ENCODE peak calls at places on chromosomes 1 and 21, in four cellular contexts. M is colonic mucosa, E is pancreas, W is HFF-Myc. T is an unnamed sample.

GRCh38 chr1:109639063-109639840 is 16.6 kb upstream of the GSTM4 start:
- DNase-seq in M (no peak), E (no peak), W (no peak), T (no peak)

GRCh38 chr1:91617242-91617837 is 116.7 kb downstream of the CDC7 start:
- DNase-seq in M (no peak), E (peak), W (no peak), T (no peak)

GRCh38 chr1:153537376-153537730 is 1.6 kb upstream of the S100A6 start:
- DNase-seq in M (peak), E (no peak), W (no peak), T (no peak)

GRCh38 chr1:84995484-84996334 is 1.2 kb downstream of the MCOLN2 start:
- DNase-seq in M (no peak), E (no peak), W (no peak), T (no peak)

GRCh38 chr1:61748566-61748965 is 6.3 kb downstream of the PATJ start:
- DNase-seq in M (no peak), E (no peak), W (no peak), T (no peak)

GRCh38 chr1:223542831-223543230 is 122.7 kb downstream of the CAPN8 start:
- DNase-seq in M (no peak), E (no peak), W (no peak), T (no peak)

GRCh38 chr1:172298146-172298545 is 122.3 kb upstream of the C1orf105 start:
- DNase-seq in M (no peak), E (no peak), W (no peak), T (no peak)

GRCh38 chr1:168867941-168868634 is 139.1 kb upstream of the DPT start:
- DNase-seq in M (no peak), E (no peak), W (no peak), T (no peak)

GRCh38 chr21:42237577-42237976 is 18.6 kb downstream of the ABCG1 start:
- DNase-seq in M (no peak), E (peak), W (no peak), T (no peak)

GRCh38 chr1:220694866-220695382 is 4.8 kb downstream of the C1orf115 start:
- DNase-seq in M (no peak), E (no peak), W (no peak), T (no peak)

GRCh38 chr1:52368383-52369172 is 2.6 kb upstream of the CC2D1B start:
- DNase-seq in M (peak), E (peak), W (no peak), T (no peak)

GRCh38 chr21:41529769-41530168 is 21.8 kb upstream of the TMPRSS2 start:
- DNase-seq in M (no peak), E (no peak), W (no peak), T (no peak)

GRCh38 chr1:20366766-20367602 is 76.3 kb downstream of the VWA5B1 start:
- DNase-seq in M (peak), E (peak), W (peak), T (no peak)

GRCh38 chr1:31027693-31028526 is 37.6 kb downstream of the PUM1 start:
- DNase-seq in M (no peak), E (no peak), W (no peak), T (no peak)

GRCh38 chr1:148372731-148373130 is 110.4 kb downstream of the PPIAL4G start:
- DNase-seq in M (peak), E (no peak), W (no peak), T (no peak)

GRCh38 chr1:152227310-152227928 is 3.4 kb upstream of the HRNR start:
- DNase-seq in M (no peak), E (no peak), W (no peak), T (no peak)

GRCh38 chr1:63904826-63905225 is 131.0 kb downstream of the ROR1 start:
- DNase-seq in M (no peak), E (no peak), W (no peak), T (no peak)

GRCh38 chr21:46069719-46070279 is 28.1 kb upstream of the COL6A2 start:
- DNase-seq in M (no peak), E (peak), W (no peak), T (no peak)

GRCh38 chr1:1665815-1666251 is 7.0 kb upstream of the CDK11B start:
- DNase-seq in M (no peak), E (peak), W (no peak), T (no peak)

GRCh38 chr1:169513208-169513607 is 27.5 kb upstream of the SLC19A2 start:
- DNase-seq in M (no peak), E (no peak), W (no peak), T (no peak)

GRCh38 chr1:211356723-211357418 is 30.2 kb downstream of the TRAF5 start:
- DNase-seq in M (no peak), E (no peak), W (no peak), T (no peak)

GRCh38 chr21:46295177-46295711 is 9.1 kb downstream of the YBEY start:
- DNase-seq in M (no peak), E (no peak), W (peak), T (no peak)

GRCh38 chr1:85359874-85360708 is 83.7 kb upstream of the BCL10 start:
- DNase-seq in M (no peak), E (no peak), W (peak), T (no peak)

GRCh38 chr1:116556289-116557006 is 14.4 kb downstream of the CD58 start:
- DNase-seq in M (peak), E (no peak), W (no peak), T (peak)

GRCh38 chr1:222843434-222844107 is 28.7 kb downstream of the DISP1 start:
- DNase-seq in M (no peak), E (no peak), W (no peak), T (no peak)

GRCh38 chr1:169999357-169999756 is 75.1 kb downstream of the KIFAP3 start:
- DNase-seq in M (no peak), E (no peak), W (peak), T (peak)

GRCh38 chr1:183653876-183654451 is 848 bp upstream of the APOBEC4 start:
- DNase-seq in M (no peak), E (no peak), W (no peak), T (no peak)

GRCh38 chr1:3846521-3846920 is 10.5 kb downstream of the CEP104 start:
- DNase-seq in M (no peak), E (no peak), W (no peak), T (peak)

GRCh38 chr21:46002841-46003574 is 21.4 kb downstream of the COL6A1 start:
- DNase-seq in M (peak), E (no peak), W (no peak), T (no peak)

GRCh38 chr21:32096411-32096810 is 182.4 kb downstream of the MIS18A start:
- DNase-seq in M (no peak), E (no peak), W (no peak), T (no peak)

GRCh38 chr1:84143796-84144565 is at the start of gene PRKACB:
- DNase-seq in M (no peak), E (no peak), W (peak), T (no peak)

GRCh38 chr1:50458507-50458906 is 35.3 kb upstream of the DMRTA2 start:
- DNase-seq in M (no peak), E (no peak), W (no peak), T (no peak)

GRCh38 chr1:193662030-193662429 is 475.6 kb upstream of the B3GALT2 start:
- DNase-seq in M (no peak), E (no peak), W (no peak), T (no peak)

GRCh38 chr1:209601809-209602657 is 18.5 kb downstream of the CAMK1G start:
- DNase-seq in M (no peak), E (no peak), W (no peak), T (no peak)

GRCh38 chr1:234925440-234926251 is 203.0 kb downstream of the TOMM20 start:
- DNase-seq in M (peak), E (no peak), W (peak), T (peak)

GRCh38 chr1:36912365-36912840 is 121.9 kb downstream of the GRIK3 start:
- DNase-seq in M (no peak), E (no peak), W (no peak), T (no peak)

GRCh38 chr1:220825819-220826551 is 39.3 kb downstream of the MTARC1 start:
- DNase-seq in M (no peak), E (no peak), W (no peak), T (no peak)

GRCh38 chr1:25198731-25199231 is 33.5 kb downstream of the SYF2 start:
- DNase-seq in M (peak), E (no peak), W (no peak), T (no peak)
- H3K4me3 ChIP-seq in M (no peak), E (no peak), W (no peak), T (no peak)

GRCh38 chr1:55938376-55938850 is 641.0 kb downstream of the PLPP3 start:
- DNase-seq in M (no peak), E (no peak), W (no peak), T (no peak)

GRCh38 chr1:55947446-55947845 is 631.9 kb downstream of the PLPP3 start:
- DNase-seq in M (no peak), E (no peak), W (no peak), T (no peak)

GRCh38 chr1:55943721-55944435 is 635.5 kb downstream of the PLPP3 start:
- DNase-seq in M (no peak), E (no peak), W (no peak), T (no peak)

GRCh38 chr1:55938861-55939260 is 640.5 kb downstream of the PLPP3 start:
- DNase-seq in M (no peak), E (no peak), W (no peak), T (no peak)

DNA sequence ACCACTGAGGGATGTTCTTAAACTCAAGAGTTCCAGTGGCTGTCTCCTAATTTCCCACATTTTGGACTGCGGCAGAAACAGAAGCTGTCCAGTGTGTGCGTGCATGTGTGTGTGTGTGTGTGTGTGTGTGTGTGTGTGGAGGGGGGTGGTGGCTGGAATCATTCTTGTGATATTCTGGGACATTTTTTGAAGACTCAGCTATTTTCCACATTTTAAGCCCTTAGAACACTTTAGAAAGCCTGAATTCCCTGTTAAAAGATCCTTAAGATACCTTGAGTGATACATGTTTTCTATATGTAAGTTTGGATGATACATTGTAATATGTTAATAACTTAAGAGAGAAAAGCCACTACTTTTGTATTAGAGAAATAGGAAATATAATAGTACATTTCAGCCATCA is 636.4 kb downstream of the PLPP3 start:
- DNase-seq in M (no peak), E (no peak), W (no peak), T (no peak)
- TF ChIP-seq CTCF in M (no peak), E (no peak), W (no peak), T (no peak)

GRCh38 chr1:66353207-66353606 is 180.7 kb upstream of the SGIP1 start:
- DNase-seq in M (no peak), E (no peak), W (no peak), T (no peak)
- H3K4me3 ChIP-seq in M (no peak), E (no peak), W (no peak), T (no peak)

GRCh38 chr1:40862008-40862863 is at the start of gene CITED4:
- DNase-seq in M (peak), E (peak), W (peak), T (peak)
- TF ChIP-seq CTCF in M (no peak), E (no peak), W (peak), T (peak)

GRCh38 chr1:212862111-212862690 is 4.1 kb downstream of the FLVCR1 start:
- DNase-seq in M (no peak), E (no peak), W (no peak), T (no peak)
- H3K4me3 ChIP-seq in M (no peak), E (no peak), W (no peak), T (no peak)

DNA sequence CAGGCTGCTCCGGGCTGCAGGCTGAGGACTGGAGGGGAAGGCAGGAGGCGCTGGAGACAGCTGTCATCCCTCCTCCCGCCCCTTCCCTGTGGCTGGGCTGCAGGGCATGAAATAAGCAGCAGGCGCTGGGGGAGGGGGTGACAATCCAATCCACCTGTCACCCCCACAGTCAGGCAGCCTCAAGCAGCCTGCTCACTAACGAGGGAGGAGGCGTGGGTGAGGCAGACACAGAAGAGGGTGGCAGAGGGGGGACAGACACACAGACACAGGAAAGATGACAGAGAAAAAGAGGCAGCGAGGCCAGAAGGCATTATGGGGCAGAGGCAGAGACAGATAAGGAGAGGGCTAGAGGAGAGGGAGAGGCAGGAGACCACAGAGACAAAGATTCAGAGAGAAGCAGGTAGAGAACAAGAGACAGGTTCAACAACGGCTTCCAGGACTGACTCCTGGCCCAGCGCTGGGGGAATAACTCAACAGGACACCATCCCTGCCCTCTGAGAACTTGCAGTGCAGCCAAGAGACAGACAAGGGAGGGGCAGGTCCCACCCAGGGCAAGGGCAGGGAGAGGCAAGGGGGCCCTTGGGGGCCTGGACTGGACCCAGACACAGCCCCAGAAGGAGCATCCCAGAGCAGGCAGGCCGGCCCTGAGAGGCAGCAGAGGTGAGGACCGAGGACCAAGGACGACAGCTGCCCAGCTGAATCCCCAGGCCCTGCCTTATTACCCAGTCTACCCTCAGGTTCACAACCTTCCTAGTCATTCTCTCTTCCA is 11.2 kb downstream of the MEF2D start:
- DNase-seq in M (no peak), E (no peak), W (no peak), T (no peak)
- TF ChIP-seq CTCF in M (no peak), E (no peak), W (no peak), T (peak)